ENCODE peak calls at places on chromosomes 6 and 20, in eight cellular contexts. E is Peyer's patch, V is fibroblast of the aortic adventitia, X is adrenal gland, S is neural crest cell, H is K562, I is PC-9, U is astrocyte of the spinal cord. A is an unnamed sample.
A peak's percentile ranks its signal among the peaks of the same experiment; 100 is the strongest.

GRCh38 chr6:41021832-41022231 is 17.2 kb downstream of the UNC5CL start:
- DNase-seq in U (peak; percentile 59), E (no peak), S (no peak), H (no peak), X (peak; percentile 67), V (peak; percentile 49), I (peak; percentile 56), A (no peak)

GRCh38 chr20:60453847-60454246 is 495.6 kb downstream of the CDH26 start:
- DNase-seq in S (no peak), I (no peak), V (no peak), H (peak; percentile 18), E (no peak), X (no peak), U (no peak), A (peak; percentile 7)

GRCh38 chr6:43804550-43805223 is 34.7 kb downstream of the VEGFA start:
- DNase-seq in V (no peak), E (no peak), U (no peak), X (no peak), S (no peak), I (peak; percentile 56), H (no peak), A (no peak)

GRCh38 chr20:49676581-49677291 is 36.9 kb downstream of the B4GALT5 start:
- DNase-seq in S (no peak), V (peak; percentile 59), E (peak; percentile 48), U (peak; percentile 67), I (no peak), H (peak; percentile 66), X (no peak), A (no peak)

GRCh38 chr6:7894272-7895124 is 16.1 kb downstream of the TXNDC5 start:
- DNase-seq in E (no peak), S (no peak), U (no peak), X (no peak), H (no peak), V (no peak), I (no peak), A (no peak)

GRCh38 chr6:28884423-28885148 is 39.2 kb downstream of the TRIM27 start:
- DNase-seq in X (no peak), H (no peak), V (no peak), U (no peak), S (no peak), E (peak; percentile 42), I (no peak), A (no peak)

GRCh38 chr20:52987295-52987694 is 15.1 kb downstream of the TSHZ2 start:
- DNase-seq in H (no peak), V (no peak), X (no peak), U (no peak), S (no peak), I (no peak), E (no peak), A (no peak)

GRCh38 chr6:31794866-31795615 is 511 bp downstream of the VARS1 start:
- DNase-seq in I (no peak), E (no peak), S (no peak), U (peak; percentile 55), X (no peak), V (no peak), H (peak; percentile 67), A (no peak)

GRCh38 chr6:18613511-18613910 is 226.4 kb downstream of the RNF144B start:
- DNase-seq in H (no peak), S (no peak), I (no peak), X (no peak), V (no peak), U (no peak), E (no peak), A (no peak)

GRCh38 chr20:61260905-61261304 is 8.8 kb downstream of the CDH4 start:
- DNase-seq in H (no peak), E (no peak), I (no peak), X (no peak), S (no peak), V (no peak), U (no peak), A (no peak)

GRCh38 chr6:52534966-52535390 is 41.9 kb downstream of the TRAM2 start:
- DNase-seq in U (no peak), E (peak; percentile 34), S (no peak), V (no peak), X (no peak), H (no peak), I (no peak), A (no peak)

GRCh38 chr6:143775326-143775725 is 67.8 kb upstream of the LTV1 start:
- DNase-seq in X (peak; percentile 63), U (no peak), E (no peak), H (no peak), I (no peak), S (no peak), V (no peak), A (no peak)

GRCh38 chr20:49446808-49447207 is 35.7 kb downstream of the KCNB1 start:
- DNase-seq in I (no peak), S (peak; percentile 21), H (no peak), U (no peak), E (no peak), V (peak; percentile 86), X (peak; percentile 34), A (peak; percentile 39)

GRCh38 chr20:53869466-53870258 is 200.7 kb downstream of the BCAS1 start:
- DNase-seq in S (peak; percentile 44), H (peak; percentile 74), I (peak; percentile 64), U (peak; percentile 80), E (peak; percentile 86), V (peak; percentile 83), X (peak; percentile 80), A (peak; percentile 62)

GRCh38 chr20:41618807-41619294 is 674 bp upstream of the CHD6 start:
- DNase-seq in I (no peak), E (peak; percentile 15), V (no peak), S (no peak), X (peak; percentile 40), U (peak; percentile 4), H (no peak), A (no peak)

DNA sequence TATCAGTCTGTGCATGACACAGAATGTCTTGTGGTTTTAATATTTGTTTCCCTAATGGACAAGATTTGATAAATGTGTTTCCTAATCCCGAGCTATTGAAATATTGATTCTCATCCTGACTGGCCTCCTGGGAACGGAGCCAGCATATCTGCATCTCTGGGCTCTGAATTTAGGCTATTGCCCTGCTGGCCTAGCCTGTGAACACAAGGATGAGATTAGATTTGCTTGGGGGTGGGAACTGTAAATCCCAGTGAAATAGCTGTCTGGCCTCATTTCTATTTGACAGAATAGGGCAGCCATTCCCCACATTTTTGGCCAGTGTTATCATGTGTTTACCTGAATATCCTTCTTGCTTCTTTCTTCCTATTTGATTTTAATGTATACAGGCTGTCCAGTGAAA is 198.4 kb upstream of the SOX4 start:
- DNase-seq in E (no peak), H (no peak), X (no peak), U (no peak), I (no peak), V (peak; percentile 35), S (no peak), A (no peak)
- TF ChIP-seq CTCF in E (no peak), H (no peak), X (no peak), U (no peak), I (no peak), V (no peak), S (no peak), A (no peak)

GRCh38 chr6:21360353-21360752 is 233.2 kb upstream of the SOX4 start:
- DNase-seq in S (no peak), H (peak; percentile 17), U (no peak), V (no peak), I (peak; percentile 18), E (no peak), X (no peak), A (no peak)
- TF ChIP-seq CTCF in S (no peak), H (no peak), U (no peak), V (no peak), I (no peak), E (peak; percentile 8), X (no peak), A (no peak)

GRCh38 chr6:112150363-112150762 is 63.0 kb downstream of the FAM229B start:
- DNase-seq in U (no peak), X (no peak), V (peak; percentile 73), S (no peak), E (no peak), I (no peak), H (no peak), A (no peak)

GRCh38 chr6:112145080-112145573 is 57.7 kb downstream of the FAM229B start:
- DNase-seq in E (no peak), H (no peak), X (peak; percentile 8), I (no peak), S (no peak), V (no peak), U (no peak), A (no peak)

GRCh38 chr6:112149719-112150263 is 62.4 kb downstream of the FAM229B start:
- DNase-seq in U (no peak), S (no peak), H (no peak), V (peak; percentile 95), X (no peak), I (no peak), E (no peak), A (no peak)

GRCh38 chr6:112149236-112149635 is 61.8 kb downstream of the FAM229B start:
- DNase-seq in I (no peak), X (no peak), U (no peak), H (no peak), S (no peak), E (no peak), V (peak; percentile 27), A (no peak)

DNA sequence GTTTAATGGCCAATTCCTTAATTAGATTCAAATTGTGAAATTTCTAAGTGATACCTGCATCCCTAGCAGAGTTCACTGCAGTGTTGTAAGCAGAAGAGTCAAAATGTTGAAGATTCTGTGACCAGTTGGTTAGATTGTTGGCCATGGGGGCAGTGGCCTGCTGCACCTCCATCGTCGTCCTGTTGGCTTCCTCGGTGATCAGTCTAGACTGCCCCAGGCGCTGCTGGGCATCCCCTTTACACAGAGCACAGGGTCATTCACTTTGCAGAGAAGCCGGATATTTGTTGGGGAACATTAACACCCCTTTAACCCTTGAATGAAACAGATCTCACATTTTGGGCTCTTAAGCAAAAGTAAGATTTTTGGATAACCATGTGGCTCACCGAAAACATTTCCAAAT is 60.7 kb downstream of the FAM229B start:
- DNase-seq in X (no peak), I (no peak), S (no peak), U (no peak), H (no peak), V (no peak), E (no peak), A (no peak)
- TF ChIP-seq CTCF in X (no peak), I (no peak), S (no peak), U (no peak), H (no peak), V (no peak), E (no peak), A (no peak)

DNA sequence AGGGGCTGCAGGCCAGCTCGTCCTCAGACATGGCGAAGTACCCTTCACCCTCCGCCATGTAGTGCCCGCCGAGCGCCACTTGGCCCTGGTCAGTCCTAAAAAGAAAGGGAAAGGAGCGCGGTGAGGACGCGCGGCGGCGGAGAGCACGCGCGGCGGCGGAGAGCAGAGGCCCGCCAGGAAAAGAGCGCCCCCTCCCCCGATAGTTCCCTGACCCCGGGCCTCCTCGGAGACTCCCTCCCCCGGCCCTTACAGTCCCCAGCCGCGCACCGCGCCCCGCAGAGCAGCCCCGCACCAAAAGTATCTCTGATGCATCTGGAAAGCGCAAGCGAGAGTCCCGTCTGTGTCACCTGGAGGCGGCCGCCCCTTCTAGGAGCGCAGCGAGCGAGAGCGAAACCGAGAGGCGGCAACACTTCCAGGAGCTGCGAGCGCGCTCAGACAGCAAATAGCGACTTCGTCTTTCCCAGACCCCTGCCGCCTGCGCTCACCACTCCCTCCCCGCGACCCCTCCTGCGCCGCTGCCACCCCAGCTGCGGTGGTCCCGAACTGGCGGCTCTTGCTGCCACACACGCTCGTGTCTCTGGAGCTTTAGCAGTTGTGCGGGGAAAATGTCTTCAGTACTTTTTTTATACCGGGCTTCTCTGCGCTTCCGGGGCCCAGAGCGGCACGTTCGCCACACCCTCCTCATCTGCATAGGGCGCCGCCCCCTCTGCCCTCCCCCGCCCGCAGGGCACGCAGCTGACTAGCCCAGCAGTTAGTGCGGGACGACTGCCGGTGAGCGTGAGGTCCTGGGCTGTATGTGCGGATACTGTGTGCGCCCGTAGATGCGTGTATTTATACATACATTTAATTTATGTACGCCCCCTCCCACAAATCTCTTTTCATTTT is at the start of gene TENT5A:
- DNase-seq in H (peak; percentile 87), I (peak; percentile 87), S (peak; percentile 82), V (peak; percentile 92), X (peak; percentile 94), E (peak; percentile 89), U (peak; percentile 95), A (peak; percentile 81)
- TF ChIP-seq CTCF in H (no peak), I (no peak), S (peak; percentile 47), V (no peak), X (no peak), E (peak; percentile 13), U (no peak), A (no peak)

A was measured in endothelial cell.